ENCODE peak calls at places on chromosome 6, in nine cellular contexts. U is foreskin fibroblast, D is epithelial cell of esophagus, V is fibroblast of pulmonary artery, P is tibial nerve, I is mesothelial cell of epicardium, J is endothelial cell of umbilical vein, O is ovary, C is breast epithelium. G is an unnamed sample.

GRCh38 chr6:18276610-18277009 is 12.3 kb upstream of the DEK start:
- DNase-seq in U (no peak), D (peak; percentile 55), V (no peak), P (no peak), I (no peak), J (no peak), O (no peak), C (no peak), G (no peak)

GRCh38 chr6:3337521-3338350 is 79.0 kb downstream of the PSMG4 start:
- DNase-seq in U (no peak), D (peak; percentile 29), V (peak; percentile 46), P (no peak), I (no peak), J (peak; percentile 67), O (no peak), C (no peak), G (no peak)

GRCh38 chr6:83893024-83893423 is 33.5 kb downstream of the CYB5R4 start:
- DNase-seq in U (no peak), D (no peak), V (no peak), P (no peak), I (no peak), J (no peak), O (no peak), C (no peak), G (no peak)

GRCh38 chr6:136191606-136192005 is 58.5 kb downstream of the MTFR2 start:
- DNase-seq in U (no peak), D (no peak), V (no peak), P (no peak), I (no peak), J (no peak), O (no peak), C (no peak), G (no peak)

GRCh38 chr6:53651764-53652401 is 13.7 kb downstream of the KLHL31 start:
- DNase-seq in U (peak; percentile 37), D (peak; percentile 89), V (peak; percentile 48), P (peak; percentile 21), I (peak; percentile 69), J (peak; percentile 64), O (peak; percentile 68), C (peak; percentile 52), G (peak; percentile 78)

GRCh38 chr6:137845460-137845859 is 21.6 kb upstream of the TNFAIP3 start:
- DNase-seq in U (no peak), D (peak; percentile 57), V (no peak), P (no peak), I (no peak), J (no peak), O (no peak), C (no peak), G (no peak)

GRCh38 chr6:68729377-68729903 is 94.4 kb downstream of the ADGRB3 start:
- DNase-seq in U (no peak), D (no peak), V (no peak), P (no peak), I (no peak), J (no peak), O (no peak), C (no peak), G (no peak)

GRCh38 chr6:70162972-70163371 is 139.9 kb downstream of the COL9A1 start:
- DNase-seq in U (no peak), D (no peak), V (no peak), P (no peak), I (no peak), J (no peak), O (no peak), C (no peak), G (no peak)

GRCh38 chr6:221531-222349 is 70.5 kb upstream of the DUSP22 start:
- DNase-seq in U (no peak), D (no peak), V (no peak), P (no peak), I (no peak), J (no peak), O (no peak), C (no peak), G (no peak)
- TF ChIP-seq CTCF in U (no peak), D (no peak), V (no peak), P (no peak), I (no peak), J (no peak), O (no peak), C (no peak), G (no peak)

DNA sequence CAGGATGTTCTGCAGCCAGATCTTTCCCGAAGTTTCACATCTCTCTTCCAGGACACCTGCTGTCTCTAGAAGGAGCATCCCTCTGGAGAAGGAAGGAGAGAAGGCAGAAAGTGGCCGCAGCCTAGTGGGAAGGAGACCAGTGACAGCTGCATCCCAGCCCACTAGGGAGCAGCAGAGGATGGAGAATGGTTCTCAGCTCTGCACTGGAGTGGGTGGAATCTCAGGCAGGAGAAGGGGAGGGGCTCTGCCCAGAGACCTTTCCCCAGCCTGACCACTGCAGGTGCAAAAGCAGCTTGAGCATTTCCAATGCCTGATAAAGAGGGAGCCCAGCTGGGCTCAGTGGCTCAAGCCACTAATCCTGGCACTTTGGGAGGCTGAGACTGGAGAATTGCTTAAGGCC is 32.3 kb downstream of the NCR2 start:
- DNase-seq in U (no peak), D (peak; percentile 61), V (peak; percentile 57), P (no peak), I (peak; percentile 81), J (peak; percentile 62), O (peak; percentile 56), C (no peak), G (peak; percentile 80)
- TF ChIP-seq CTCF in U (peak; percentile 72), D (peak; percentile 81), V (peak; percentile 76), P (peak; percentile 48), I (peak; percentile 68), J (peak; percentile 81), O (peak; percentile 12), C (peak; percentile 46), G (peak; percentile 76)

GRCh38 chr6:61887425-61887824 is 398.6 kb downstream of the KHDRBS2 start:
- DNase-seq in U (no peak), D (no peak), V (no peak), P (no peak), I (no peak), J (no peak), O (no peak), C (no peak), G (no peak)

DNA sequence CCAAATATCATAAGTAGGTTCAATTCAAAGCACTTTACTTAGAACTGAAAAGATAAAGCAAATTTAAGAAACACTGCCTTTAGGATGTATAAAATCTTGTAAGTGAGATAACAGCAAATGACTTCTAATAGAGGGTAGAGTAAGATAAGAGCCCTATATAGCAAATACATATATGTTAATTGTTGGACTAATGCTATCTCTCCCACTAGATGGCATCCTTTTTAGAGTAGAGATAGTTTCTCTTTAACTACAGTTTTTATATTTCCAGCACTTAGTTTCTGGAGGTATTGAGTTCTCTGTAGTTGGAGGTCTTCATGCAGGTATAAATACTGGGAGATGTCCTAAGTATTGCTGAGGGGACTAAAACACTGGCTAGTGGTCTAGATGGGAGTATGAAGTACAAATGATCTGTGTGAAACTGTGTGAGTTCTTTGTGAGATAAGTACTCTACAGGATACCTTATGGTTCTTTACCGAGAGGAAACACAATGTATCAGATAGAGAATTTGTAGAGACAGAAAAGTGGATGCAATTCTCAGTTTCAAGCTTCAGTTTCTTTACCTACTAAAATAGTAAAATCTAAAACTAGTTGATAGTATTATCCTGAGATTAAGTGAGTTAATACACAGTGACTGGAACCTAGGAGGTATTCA is 399.3 kb downstream of the KHDRBS2 start:
- DNase-seq in U (no peak), D (peak; percentile 1), V (no peak), P (no peak), I (no peak), J (no peak), O (no peak), C (no peak), G (no peak)
- TF ChIP-seq CTCF in U (no peak), D (no peak), V (no peak), P (no peak), I (no peak), J (no peak), O (no peak), C (no peak), G (peak; percentile 20)

DNA sequence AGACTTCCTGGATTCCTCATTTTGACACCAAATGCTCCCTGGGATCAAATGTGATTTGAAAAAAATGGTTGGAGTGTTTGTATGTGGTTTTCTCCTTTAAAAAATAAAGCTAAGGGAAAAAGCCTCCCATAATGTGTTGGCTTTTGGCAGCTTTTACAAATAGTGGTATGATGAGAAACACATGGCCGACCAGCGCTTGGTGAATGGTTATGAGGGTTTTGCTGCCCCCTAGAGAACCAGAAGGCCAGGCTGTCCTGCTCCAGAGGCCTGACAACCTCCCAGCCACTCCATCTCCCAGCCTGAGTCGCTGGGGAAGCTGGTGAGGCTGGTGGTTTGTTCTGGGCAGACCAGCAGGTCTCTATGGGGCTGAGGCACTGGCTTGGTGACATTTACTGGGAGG is 69.3 kb downstream of the CLIC5 start:
- DNase-seq in U (peak; percentile 59), D (no peak), V (peak; percentile 74), P (peak; percentile 26), I (no peak), J (no peak), O (peak; percentile 58), C (no peak), G (no peak)
- TF ChIP-seq CTCF in U (peak; percentile 83), D (no peak), V (peak; percentile 48), P (no peak), I (no peak), J (no peak), O (peak; percentile 24), C (no peak), G (peak; percentile 16)

DNA sequence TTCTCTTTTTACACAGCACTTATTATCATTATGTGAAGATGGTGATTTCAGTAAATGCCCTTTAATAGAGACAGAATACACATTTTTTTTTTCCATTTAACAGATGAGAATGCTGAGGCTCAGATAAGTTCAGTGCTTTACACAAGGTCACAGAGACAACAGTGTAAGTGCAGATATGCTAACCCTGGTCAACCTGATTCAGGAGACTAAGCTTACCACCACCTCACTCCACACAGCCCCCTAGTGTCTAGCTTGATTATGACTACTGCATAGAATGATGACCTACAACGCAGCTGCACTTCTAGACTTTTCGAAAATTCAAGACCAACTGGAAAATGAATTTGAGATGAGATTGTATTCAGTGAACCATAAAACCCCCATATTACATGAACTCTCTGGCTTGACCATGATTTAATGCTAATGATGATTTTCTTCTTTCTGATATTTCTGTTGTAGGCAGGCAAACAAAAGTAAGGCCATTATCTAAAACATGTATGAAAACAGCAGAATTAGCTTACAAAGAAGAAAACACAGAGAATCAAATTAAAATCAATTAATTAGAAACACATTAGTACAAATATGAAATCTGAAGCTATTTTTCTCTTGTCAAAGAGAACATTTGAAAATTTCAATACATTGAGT is 212.1 kb upstream of the PHACTR1 start:
- DNase-seq in U (no peak), D (peak; percentile 57), V (peak; percentile 23), P (no peak), I (no peak), J (no peak), O (no peak), C (no peak), G (no peak)
- TF ChIP-seq CTCF in U (peak; percentile 40), D (peak; percentile 62), V (peak; percentile 47), P (no peak), I (peak; percentile 17), J (peak; percentile 25), O (no peak), C (no peak), G (peak; percentile 27)